ENCODE peak calls at places on chromosomes 2 and 18, in six cellular contexts. One of them, this sample, is unnamed.

GRCh38 chr18:23902396-23902795 is 112.2 kb upstream of the TTC39C start:
- DNase-seq in tibial artery: no peak
- DNase-seq in uterus: no peak
- DNase-seq in heart right ventricle: no peak
- DNase-seq in cardiac fibroblast: no peak
- DNase-seq in HCT116: no peak
- DNase-seq in this sample: no peak

GRCh38 chr18:72675394-72675793 is 131.3 kb upstream of the CBLN2 start:
- DNase-seq in heart right ventricle: no peak
- DNase-seq in uterus: no peak
- DNase-seq in tibial artery: no peak
- DNase-seq in HCT116: no peak
- DNase-seq in cardiac fibroblast: no peak
- DNase-seq in this sample: peak; percentile 4

GRCh38 chr2:203623616-203624015 is 82.8 kb upstream of the CD28 start:
- DNase-seq in HCT116: no peak
- DNase-seq in tibial artery: no peak
- DNase-seq in uterus: no peak
- DNase-seq in heart right ventricle: no peak
- DNase-seq in cardiac fibroblast: peak; percentile 35
- DNase-seq in this sample: no peak

GRCh38 chr2:233707979-233708644 is 4.6 kb upstream of the UGT1A5 start:
- DNase-seq in uterus: no peak
- DNase-seq in heart right ventricle: no peak
- DNase-seq in tibial artery: no peak
- DNase-seq in cardiac fibroblast: peak; percentile 62
- DNase-seq in HCT116: no peak
- DNase-seq in this sample: no peak

GRCh38 chr2:65397122-65397521 is 35.3 kb downstream of the SPRED2 start:
- DNase-seq in uterus: no peak
- DNase-seq in HCT116: no peak
- DNase-seq in cardiac fibroblast: peak; percentile 37
- DNase-seq in heart right ventricle: no peak
- DNase-seq in tibial artery: no peak
- DNase-seq in this sample: peak; percentile 32

GRCh38 chr18:23053756-23054457 is 81.4 kb upstream of the CABLES1 start:
- DNase-seq in heart right ventricle: no peak
- DNase-seq in HCT116: no peak
- DNase-seq in cardiac fibroblast: peak; percentile 31
- DNase-seq in uterus: no peak
- DNase-seq in tibial artery: no peak
- DNase-seq in this sample: no peak

GRCh38 chr2:14866953-14867352 is 234.4 kb downstream of the LRATD1 start:
- DNase-seq in uterus: no peak
- DNase-seq in cardiac fibroblast: no peak
- DNase-seq in heart right ventricle: no peak
- DNase-seq in tibial artery: no peak
- DNase-seq in HCT116: no peak
- DNase-seq in this sample: no peak

GRCh38 chr2:193793914-193794313 is 1599.2 kb upstream of the TMEFF2 start:
- DNase-seq in HCT116: no peak
- DNase-seq in uterus: no peak
- DNase-seq in cardiac fibroblast: peak; percentile 85
- DNase-seq in heart right ventricle: no peak
- DNase-seq in tibial artery: no peak
- DNase-seq in this sample: no peak

GRCh38 chr18:1511619-1512311 is 607.1 kb downstream of the ADCYAP1 start:
- DNase-seq in cardiac fibroblast: no peak
- DNase-seq in uterus: no peak
- DNase-seq in HCT116: no peak
- DNase-seq in heart right ventricle: no peak
- DNase-seq in tibial artery: no peak
- DNase-seq in this sample: no peak

GRCh38 chr18:27887711-27888495 is 289.0 kb downstream of the CDH2 start:
- DNase-seq in HCT116: no peak
- DNase-seq in tibial artery: no peak
- DNase-seq in heart right ventricle: no peak
- DNase-seq in cardiac fibroblast: peak; percentile 17
- DNase-seq in uterus: no peak
- DNase-seq in this sample: no peak

GRCh38 chr18:59810740-59811520 is 88.9 kb upstream of the PMAIP1 start:
- DNase-seq in HCT116: no peak
- DNase-seq in cardiac fibroblast: no peak
- DNase-seq in heart right ventricle: no peak
- DNase-seq in uterus: no peak
- DNase-seq in tibial artery: no peak
- DNase-seq in this sample: no peak

GRCh38 chr2:101759162-101759561 is 61.7 kb downstream of the MAP4K4 start:
- DNase-seq in heart right ventricle: no peak
- DNase-seq in HCT116: peak; percentile 57
- DNase-seq in uterus: peak; percentile 46
- DNase-seq in cardiac fibroblast: peak; percentile 97
- DNase-seq in tibial artery: peak; percentile 48
- DNase-seq in this sample: no peak

DNA sequence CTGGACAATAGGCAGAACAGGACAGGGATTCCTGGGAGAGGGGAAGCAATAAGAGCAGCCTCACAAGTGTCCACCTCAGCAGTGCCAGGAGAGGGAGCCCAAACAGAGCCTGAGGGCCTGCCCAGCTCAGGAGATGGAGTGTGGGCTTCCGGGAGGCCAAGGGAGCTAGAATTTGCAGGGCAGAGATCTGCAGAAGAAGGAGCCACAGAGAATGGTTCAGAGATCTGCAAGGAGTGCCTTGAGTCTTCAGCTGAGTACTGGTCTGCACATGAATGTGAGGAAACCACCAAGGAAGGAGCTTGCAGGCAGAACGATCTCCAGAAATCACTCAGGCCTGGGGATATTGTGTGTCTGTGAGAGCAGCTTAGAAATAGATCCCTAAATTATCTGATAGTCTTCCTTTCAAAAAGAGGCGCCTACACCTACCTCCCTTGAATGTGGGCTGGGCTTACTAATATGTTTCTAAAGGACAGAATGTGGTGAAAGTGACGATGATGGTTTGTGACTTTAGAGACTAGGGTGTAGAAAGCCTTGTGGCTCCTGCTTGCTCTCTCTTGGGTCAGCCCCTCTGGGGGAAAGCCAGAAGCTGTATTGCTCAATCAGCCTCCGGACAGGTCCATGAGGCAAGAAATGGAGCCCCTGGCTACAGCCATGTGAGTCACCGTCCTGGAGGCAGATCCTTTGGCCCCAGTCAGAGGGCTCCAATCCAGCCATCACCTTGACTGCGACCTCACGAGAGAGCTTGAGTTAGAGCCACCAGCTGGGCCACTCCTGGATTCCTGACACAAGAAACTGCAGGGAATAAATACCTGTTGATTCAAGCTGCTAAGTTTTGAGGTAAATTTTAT is 7.6 kb upstream of the LPIN1 start:
- DNase-seq in cardiac fibroblast: peak; percentile 94
- DNase-seq in tibial artery: peak; percentile 90
- DNase-seq in HCT116: peak; percentile 39
- DNase-seq in heart right ventricle: peak; percentile 64
- DNase-seq in uterus: peak; percentile 95
- DNase-seq in this sample: peak; percentile 62
- TF ChIP-seq CTCF in cardiac fibroblast: peak; percentile 64
- TF ChIP-seq CTCF in tibial artery: peak; percentile 26
- TF ChIP-seq CTCF in HCT116: no peak
- TF ChIP-seq CTCF in heart right ventricle: peak; percentile 42
- TF ChIP-seq CTCF in uterus: peak; percentile 56
- TF ChIP-seq CTCF in this sample: peak; percentile 43

GRCh38 chr2:24906466-24906865 is 13.6 kb downstream of the ADCY3 start:
- DNase-seq in cardiac fibroblast: no peak
- DNase-seq in heart right ventricle: no peak
- DNase-seq in uterus: no peak
- DNase-seq in tibial artery: no peak
- DNase-seq in HCT116: no peak
- DNase-seq in this sample: no peak

GRCh38 chr2:24910245-24910644 is 9.8 kb downstream of the ADCY3 start:
- DNase-seq in heart right ventricle: no peak
- DNase-seq in tibial artery: no peak
- DNase-seq in HCT116: no peak
- DNase-seq in cardiac fibroblast: no peak
- DNase-seq in uterus: no peak
- DNase-seq in this sample: no peak

GRCh38 chr2:24908316-24908937 is 11.6 kb downstream of the ADCY3 start:
- DNase-seq in cardiac fibroblast: no peak
- DNase-seq in tibial artery: no peak
- DNase-seq in uterus: no peak
- DNase-seq in HCT116: no peak
- DNase-seq in heart right ventricle: no peak
- DNase-seq in this sample: no peak

GRCh38 chr2:24909555-24910177 is 10.4 kb downstream of the ADCY3 start:
- DNase-seq in heart right ventricle: no peak
- DNase-seq in uterus: no peak
- DNase-seq in HCT116: no peak
- DNase-seq in tibial artery: no peak
- DNase-seq in cardiac fibroblast: no peak
- DNase-seq in this sample: no peak

DNA sequence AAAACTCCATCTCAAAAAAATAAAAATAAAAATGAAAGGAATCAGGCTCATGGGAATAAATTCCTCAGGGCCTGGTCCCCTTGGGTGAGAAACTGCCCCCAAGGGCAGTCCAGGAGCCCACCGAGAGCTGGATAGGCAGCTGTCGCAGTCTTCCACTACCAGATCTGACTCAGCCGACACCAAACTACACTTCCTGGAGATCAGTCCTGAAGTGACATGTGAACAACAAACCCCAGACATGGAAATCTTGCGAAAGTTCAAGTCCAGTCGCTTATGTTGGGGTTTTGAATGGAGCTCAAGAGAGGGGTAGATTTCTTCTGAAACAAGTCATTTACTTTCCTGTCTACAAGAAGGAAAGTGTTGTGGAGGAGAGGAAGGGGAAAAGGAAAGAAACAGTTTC is 12.9 kb downstream of the ADCY3 start:
- DNase-seq in cardiac fibroblast: peak; percentile 41
- DNase-seq in HCT116: no peak
- DNase-seq in heart right ventricle: no peak
- DNase-seq in tibial artery: no peak
- DNase-seq in uterus: no peak
- DNase-seq in this sample: no peak
- H3K4me3 ChIP-seq in cardiac fibroblast: no peak overlapping the region
- H3K4me3 ChIP-seq in HCT116: no peak overlapping the region
- H3K4me3 ChIP-seq in heart right ventricle: no peak overlapping the region
- H3K4me3 ChIP-seq in tibial artery: no peak overlapping the region
- H3K4me3 ChIP-seq in uterus: no peak overlapping the region
- H3K4me3 ChIP-seq in this sample: no peak overlapping the region

DNA sequence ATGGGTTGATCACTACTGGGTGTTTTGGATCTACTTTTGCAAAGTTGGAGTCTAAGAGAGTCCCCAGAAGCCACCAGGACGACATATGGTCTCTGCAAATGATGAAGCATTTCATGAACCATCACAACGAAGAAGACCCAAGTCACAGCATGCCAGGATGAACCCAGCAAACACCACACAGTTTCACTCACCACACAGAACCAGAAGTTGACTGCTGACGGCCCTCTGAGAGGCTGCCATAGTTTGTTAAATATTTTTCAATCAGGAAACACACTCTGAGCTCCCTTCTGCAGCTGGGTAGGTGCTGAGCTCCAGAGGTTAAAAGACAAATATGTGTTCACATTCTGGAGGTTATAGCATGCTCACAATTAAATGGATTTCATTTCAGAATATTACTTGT is 271.4 kb downstream of the DCDC2C start:
- DNase-seq in HCT116: no peak
- DNase-seq in heart right ventricle: no peak
- DNase-seq in uterus: no peak
- DNase-seq in tibial artery: no peak
- DNase-seq in cardiac fibroblast: no peak
- DNase-seq in this sample: no peak
- TF ChIP-seq CTCF in HCT116: no peak
- TF ChIP-seq CTCF in heart right ventricle: no peak
- TF ChIP-seq CTCF in uterus: no peak
- TF ChIP-seq CTCF in tibial artery: no peak
- TF ChIP-seq CTCF in cardiac fibroblast: no peak
- TF ChIP-seq CTCF in this sample: no peak

GRCh38 chr2:232487385-232488096 is at the start of gene ECEL1:
- DNase-seq in HCT116: no peak
- DNase-seq in uterus: no peak
- DNase-seq in tibial artery: no peak
- DNase-seq in cardiac fibroblast: no peak
- DNase-seq in heart right ventricle: no peak
- DNase-seq in this sample: no peak
- H3K4me3 ChIP-seq in HCT116: no peak within 1 kb of the TSS
- H3K4me3 ChIP-seq in uterus: peak within 1 kb of the TSS; percentile 20
- H3K4me3 ChIP-seq in tibial artery: no peak within 1 kb of the TSS
- H3K4me3 ChIP-seq in cardiac fibroblast: no peak within 1 kb of the TSS
- H3K4me3 ChIP-seq in heart right ventricle: no peak within 1 kb of the TSS
- H3K4me3 ChIP-seq in this sample: no peak within 1 kb of the TSS

GRCh38 chr2:125386074-125386473 is 1269.9 kb upstream of the GYPC start:
- DNase-seq in heart right ventricle: no peak
- DNase-seq in uterus: no peak
- DNase-seq in tibial artery: no peak
- DNase-seq in HCT116: no peak
- DNase-seq in cardiac fibroblast: no peak
- DNase-seq in this sample: peak; percentile 27
- TF ChIP-seq CTCF in heart right ventricle: no peak
- TF ChIP-seq CTCF in uterus: no peak
- TF ChIP-seq CTCF in tibial artery: no peak
- TF ChIP-seq CTCF in HCT116: no peak
- TF ChIP-seq CTCF in cardiac fibroblast: no peak
- TF ChIP-seq CTCF in this sample: no peak

GRCh38 chr2:109325570-109325969 is 196.6 kb downstream of the SH3RF3 start:
- DNase-seq in tibial artery: no peak
- DNase-seq in uterus: no peak
- DNase-seq in HCT116: no peak
- DNase-seq in heart right ventricle: no peak
- DNase-seq in cardiac fibroblast: no peak
- DNase-seq in this sample: no peak
- H3K4me3 ChIP-seq in tibial artery: no peak overlapping the region
- H3K4me3 ChIP-seq in uterus: no peak overlapping the region
- H3K4me3 ChIP-seq in HCT116: no peak overlapping the region
- H3K4me3 ChIP-seq in heart right ventricle: no peak overlapping the region
- H3K4me3 ChIP-seq in cardiac fibroblast: no peak overlapping the region
- H3K4me3 ChIP-seq in this sample: no peak overlapping the region

GRCh38 chr18:54089749-54090459 is 134.6 kb downstream of the MBD2 start:
- DNase-seq in uterus: no peak
- DNase-seq in HCT116: no peak
- DNase-seq in heart right ventricle: no peak
- DNase-seq in cardiac fibroblast: no peak
- DNase-seq in tibial artery: no peak
- DNase-seq in this sample: no peak
- TF ChIP-seq CTCF in uterus: no peak
- TF ChIP-seq CTCF in HCT116: no peak
- TF ChIP-seq CTCF in heart right ventricle: no peak
- TF ChIP-seq CTCF in cardiac fibroblast: no peak
- TF ChIP-seq CTCF in tibial artery: no peak
- TF ChIP-seq CTCF in this sample: no peak

This sample was measured in GM12865.